ENCODE peak calls at places on chromosomes 2 and 18, in six cellular contexts. A, T, J, N, P and R are unnamed samples.

GRCh38 chr18:2515408-2515807 is 55.9 kb downstream of the METTL4 start:
- DNase-seq in A (no peak), P (peak), J (no peak), T (peak), N (no peak), R (no peak)

GRCh38 chr2:132448771-132449170 is 32.2 kb downstream of the GPR39 start:
- DNase-seq in N (no peak), J (no peak), T (peak), P (peak), A (no peak), R (peak)

GRCh38 chr2:642431-642815 is 34.8 kb downstream of the TMEM18 start:
- DNase-seq in P (no peak), J (no peak), T (no peak), A (no peak), N (no peak), R (no peak)

GRCh38 chr2:240965296-240965904 is 33.0 kb upstream of the SNED1 start:
- DNase-seq in A (no peak), T (no peak), J (no peak), N (no peak), P (no peak), R (peak)

GRCh38 chr2:218077464-218078216 is 8.6 kb downstream of the RUFY4 start:
- DNase-seq in P (no peak), N (no peak), J (no peak), A (no peak), T (no peak), R (no peak)

GRCh38 chr2:20676353-20677215 is 9.6 kb downstream of the GDF7 start:
- DNase-seq in P (no peak), N (peak), T (peak), A (no peak), J (peak), R (no peak)

GRCh38 chr2:45438872-45439665 is 172.0 kb downstream of the SRBD1 start:
- DNase-seq in P (no peak), J (no peak), A (no peak), N (no peak), T (no peak), R (no peak)

GRCh38 chr18:12442946-12443345 is 35.2 kb downstream of the PRELID3A start:
- DNase-seq in T (no peak), N (no peak), A (no peak), P (peak), J (no peak), R (no peak)

GRCh38 chr2:157620956-157621355 is 7.7 kb downstream of the ACVR1C start:
- DNase-seq in P (no peak), J (no peak), T (no peak), N (no peak), A (no peak), R (no peak)

GRCh38 chr18:57210101-57210661 is 63.3 kb downstream of the BOD1L2 start:
- DNase-seq in J (peak), N (no peak), A (peak), P (peak), T (peak), R (peak)

GRCh38 chr2:198137733-198138132 is 333.3 kb downstream of the PLCL1 start:
- DNase-seq in P (no peak), J (no peak), A (no peak), N (no peak), T (no peak), R (no peak)

GRCh38 chr2:47558116-47559078 is 155.4 kb downstream of the MSH2 start:
- DNase-seq in N (no peak), J (no peak), A (no peak), P (no peak), T (no peak), R (no peak)

GRCh38 chr2:30627162-30627561 is 180.1 kb downstream of the CAPN13 start:
- DNase-seq in A (no peak), J (no peak), P (no peak), N (peak), T (no peak), R (no peak)

GRCh38 chr18:13440277-13441248 is 222.0 kb downstream of the LDLRAD4 start:
- DNase-seq in A (no peak), P (no peak), T (no peak), J (no peak), N (no peak), R (no peak)

GRCh38 chr2:46355756-46356155 is 58.5 kb downstream of the EPAS1 start:
- DNase-seq in N (no peak), P (no peak), A (no peak), T (no peak), J (no peak), R (no peak)

GRCh38 chr18:50780144-50780543 is 39.7 kb downstream of the MRO start:
- DNase-seq in N (no peak), P (no peak), J (no peak), A (no peak), T (no peak), R (no peak)

GRCh38 chr18:69935319-69936190 is 12.1 kb downstream of the CD226 start:
- DNase-seq in T (no peak), N (peak), P (no peak), J (peak), A (no peak), R (no peak)

GRCh38 chr2:173544621-173545363 is 190.1 kb downstream of the CDCA7 start:
- DNase-seq in J (no peak), T (peak), N (no peak), A (no peak), P (no peak), R (no peak)

GRCh38 chr2:148603562-148603920 is 41.0 kb upstream of the EPC2 start:
- DNase-seq in A (no peak), T (no peak), N (peak), P (no peak), J (no peak), R (no peak)

GRCh38 chr2:120983344-120983743 is 247.7 kb downstream of the GLI2 start:
- DNase-seq in N (no peak), P (no peak), J (no peak), T (no peak), A (no peak), R (no peak)

GRCh38 chr2:159096896-159097295 is 128.5 kb downstream of the TANC1 start:
- DNase-seq in P (peak), N (no peak), T (no peak), A (no peak), J (no peak), R (no peak)

GRCh38 chr2:40127890-40128548 is 323.9 kb downstream of the SLC8A1 start:
- DNase-seq in J (no peak), A (no peak), P (no peak), N (no peak), T (no peak), R (no peak)

GRCh38 chr2:26175191-26175715 is 2.4 kb downstream of the GAREM2 start:
- DNase-seq in T (no peak), N (no peak), P (no peak), A (peak), J (no peak), R (no peak)

GRCh38 chr2:120797421-120798289 is 62.0 kb downstream of the GLI2 start:
- DNase-seq in T (no peak), N (no peak), J (no peak), A (no peak), P (no peak), R (no peak)

GRCh38 chr2:127082974-127083373 is 24.0 kb downstream of the BIN1 start:
- DNase-seq in A (no peak), N (no peak), P (no peak), J (no peak), T (no peak), R (peak)

GRCh38 chr2:216665717-216666116 is 29.6 kb downstream of the IGFBP5 start:
- DNase-seq in P (no peak), N (no peak), J (peak), T (no peak), A (no peak), R (no peak)

GRCh38 chr2:219209818-219210571 is 3.4 kb downstream of the ZFAND2B start:
- DNase-seq in A (no peak), J (no peak), T (no peak), P (no peak), N (no peak), R (no peak)

GRCh38 chr2:85720533-85720932 is 26.4 kb downstream of the GNLY start:
- DNase-seq in A (no peak), J (no peak), P (no peak), T (no peak), N (no peak), R (no peak)

GRCh38 chr2:47095302-47096020 is 59.6 kb downstream of the STPG4 start:
- DNase-seq in P (no peak), N (no peak), J (no peak), T (no peak), A (no peak), R (no peak)

GRCh38 chr2:209208211-209208610 is 215.6 kb upstream of the MAP2 start:
- DNase-seq in P (no peak), J (peak), A (peak), T (peak), N (no peak), R (peak)

GRCh38 chr2:224584768-224585204 is 377 bp downstream of the CUL3 start:
- DNase-seq in T (peak), N (no peak), J (peak), A (peak), P (peak), R (peak)

GRCh38 chr2:33848486-33848885 is 249.4 kb upstream of the FAM98A start:
- DNase-seq in N (no peak), T (no peak), A (no peak), J (no peak), P (no peak), R (no peak)

GRCh38 chr2:96888082-96889011 is 18.5 kb upstream of the SEMA4C start:
- DNase-seq in T (no peak), N (no peak), J (no peak), P (no peak), A (no peak), R (no peak)

GRCh38 chr2:96884299-96885156 is 14.6 kb upstream of the SEMA4C start:
- DNase-seq in P (no peak), N (no peak), T (no peak), J (no peak), A (no peak), R (no peak)

GRCh38 chr2:96885432-96886137 is 15.7 kb upstream of the SEMA4C start:
- DNase-seq in P (no peak), J (no peak), N (no peak), A (no peak), T (no peak), R (no peak)

GRCh38 chr2:96890252-96890651 is 20.4 kb upstream of the SEMA4C start:
- DNase-seq in T (no peak), P (no peak), N (no peak), A (no peak), J (no peak), R (no peak)

DNA sequence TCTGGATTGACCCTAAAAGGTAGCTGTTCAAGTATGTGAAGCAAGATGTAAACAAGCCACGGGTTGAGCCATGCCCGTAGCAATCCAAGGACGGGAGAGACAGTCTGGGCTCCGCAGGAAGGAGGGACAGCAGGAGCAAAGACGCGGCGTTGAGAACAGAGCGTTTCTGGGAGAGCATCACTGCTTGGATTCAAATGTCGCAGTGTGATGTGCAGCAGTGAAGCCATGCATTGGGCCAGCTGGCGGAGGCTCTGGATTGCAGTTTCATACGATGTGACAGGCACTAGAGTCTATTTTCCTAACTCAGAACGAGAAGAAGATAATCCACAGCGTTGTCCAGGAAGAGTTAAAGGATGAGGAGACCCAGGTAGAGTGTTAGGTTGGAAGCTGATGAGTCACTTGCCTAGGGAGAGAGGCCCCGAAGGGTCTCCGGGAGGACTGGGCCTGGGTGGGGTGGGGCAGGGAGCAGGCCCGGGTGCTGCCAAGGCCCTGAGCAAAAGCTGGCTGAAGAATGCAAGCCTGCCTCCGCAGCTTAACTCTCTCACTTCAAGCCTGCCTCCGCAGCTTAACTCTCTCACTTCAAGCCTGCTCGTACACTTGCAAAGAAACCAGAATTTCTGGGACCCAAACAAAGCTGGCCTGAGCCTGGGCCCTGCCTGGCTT is 17.7 kb upstream of the SEMA4C start:
- DNase-seq in N (no peak), A (no peak), J (no peak), T (no peak), P (no peak), R (no peak)
- TF ChIP-seq MYC in N (no peak), A (no peak), J (no peak), T (no peak), P (no peak), R (no peak)

GRCh38 chr18:63367241-63367953 is 391 bp upstream of the KDSR start:
- DNase-seq in P (peak), N (peak), T (peak), J (peak), A (peak), R (peak)
- TF ChIP-seq POLR2A in P (peak), N (peak), T (peak), J (peak), A (peak), R (peak)

GRCh38 chr2:176160251-176161040 is 3.3 kb downstream of the HOXD3 start:
- DNase-seq in A (no peak), J (no peak), T (no peak), N (no peak), P (no peak), R (no peak)
- TF ChIP-seq MYC in A (no peak), J (no peak), T (no peak), N (no peak), P (no peak), R (no peak)

DNA sequence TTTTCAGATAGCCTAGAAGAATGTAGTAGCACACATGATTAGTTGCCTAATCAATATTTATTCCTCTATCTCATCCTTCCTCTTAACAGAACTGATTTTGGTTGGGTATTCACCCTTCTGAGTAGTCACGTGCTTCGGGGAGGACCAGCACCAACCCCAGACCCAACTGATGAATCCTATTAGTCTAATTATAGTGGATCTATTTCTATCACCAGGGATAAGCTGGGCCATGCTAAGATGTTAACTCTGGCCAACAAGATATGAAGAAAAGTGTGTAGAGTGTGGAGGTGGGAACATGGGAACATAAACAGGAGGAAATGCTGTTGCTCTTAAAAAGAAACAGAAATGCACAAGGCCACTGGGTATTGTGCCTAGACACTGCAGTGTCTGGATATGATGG is 119.9 kb downstream of the THADA start:
- DNase-seq in J (no peak), N (no peak), T (no peak), P (no peak), A (no peak), R (no peak)
- TF ChIP-seq POLR2A in J (no peak), N (no peak), T (no peak), P (no peak), A (no peak), R (no peak)

DNA sequence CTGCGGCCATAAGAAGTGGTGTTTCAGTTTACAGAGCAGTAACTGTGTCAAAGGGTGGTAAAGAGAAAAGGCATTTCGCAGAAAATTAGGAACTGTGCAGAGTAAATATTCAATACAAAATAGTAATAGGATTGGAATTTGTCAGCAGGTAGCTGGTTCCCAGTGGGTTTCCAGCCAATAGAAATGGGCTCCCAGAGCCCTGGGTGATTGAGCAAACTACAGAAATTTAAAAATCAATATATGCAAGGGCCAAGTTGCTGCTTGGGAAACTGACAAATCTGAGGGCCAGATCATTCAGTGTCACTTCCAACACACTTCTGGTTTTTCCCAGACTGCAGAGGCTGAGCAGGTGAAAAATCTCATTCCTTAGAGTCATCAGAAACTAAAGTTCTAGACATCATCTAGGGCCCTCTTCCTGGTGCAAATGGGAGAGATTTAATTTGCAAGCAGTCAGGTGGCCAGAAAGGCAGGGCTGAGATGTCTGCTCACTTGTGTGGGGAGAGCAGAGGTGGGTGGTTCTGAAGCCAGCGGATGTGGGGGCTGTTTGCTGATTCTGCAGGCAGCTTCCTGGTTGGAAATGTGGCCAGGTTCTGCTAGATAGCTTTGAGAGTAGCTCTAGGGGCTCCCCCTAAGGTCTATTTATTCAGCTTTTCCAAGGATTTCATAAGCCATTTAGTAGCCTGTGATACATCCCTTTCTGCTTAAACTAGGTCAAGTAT is 182.4 kb downstream of the NCK2 start:
- DNase-seq in N (no peak), T (no peak), A (no peak), J (peak), P (no peak), R (no peak)
- TF ChIP-seq MYC in N (no peak), T (no peak), A (no peak), J (no peak), P (no peak), R (no peak)

GRCh38 chr2:186589733-186590537 is at the start of gene ITGAV:
- DNase-seq in T (peak), J (peak), A (peak), N (peak), P (peak), R (peak)
- TF ChIP-seq POLR2A in T (peak), J (peak), A (peak), N (peak), P (peak), R (peak)

GRCh38 chr2:98730851-98731708 is at the start of gene MGAT4A:
- DNase-seq in T (peak), N (no peak), P (peak), J (peak), A (peak), R (peak)
- TF ChIP-seq MYC in T (no peak), N (no peak), P (no peak), J (peak), A (no peak), R (no peak)

GRCh38 chr2:237674731-237675276 is 47.4 kb downstream of the LRRFIP1 start:
- DNase-seq in P (peak), J (peak), N (peak), A (no peak), T (no peak), R (peak)
- TF ChIP-seq POLR2A in P (peak), J (peak), N (no peak), A (no peak), T (no peak), R (no peak)

GRCh38 chr18:80157708-80158343 is 48.8 kb downstream of the ADNP2 start:
- DNase-seq in P (peak), T (peak), N (peak), J (peak), A (peak), R (peak)

GRCh38 chr18:80163183-80163582 is 54.1 kb downstream of the ADNP2 start:
- DNase-seq in P (no peak), N (no peak), T (no peak), A (no peak), J (no peak), R (no peak)

GRCh38 chr18:80159713-80160636 is 50.9 kb downstream of the ADNP2 start:
- DNase-seq in N (no peak), P (peak), A (no peak), T (no peak), J (no peak), R (peak)

GRCh38 chr18:80158365-80158764 is 49.3 kb downstream of the ADNP2 start:
- DNase-seq in J (no peak), T (no peak), A (no peak), P (no peak), N (no peak), R (no peak)

DNA sequence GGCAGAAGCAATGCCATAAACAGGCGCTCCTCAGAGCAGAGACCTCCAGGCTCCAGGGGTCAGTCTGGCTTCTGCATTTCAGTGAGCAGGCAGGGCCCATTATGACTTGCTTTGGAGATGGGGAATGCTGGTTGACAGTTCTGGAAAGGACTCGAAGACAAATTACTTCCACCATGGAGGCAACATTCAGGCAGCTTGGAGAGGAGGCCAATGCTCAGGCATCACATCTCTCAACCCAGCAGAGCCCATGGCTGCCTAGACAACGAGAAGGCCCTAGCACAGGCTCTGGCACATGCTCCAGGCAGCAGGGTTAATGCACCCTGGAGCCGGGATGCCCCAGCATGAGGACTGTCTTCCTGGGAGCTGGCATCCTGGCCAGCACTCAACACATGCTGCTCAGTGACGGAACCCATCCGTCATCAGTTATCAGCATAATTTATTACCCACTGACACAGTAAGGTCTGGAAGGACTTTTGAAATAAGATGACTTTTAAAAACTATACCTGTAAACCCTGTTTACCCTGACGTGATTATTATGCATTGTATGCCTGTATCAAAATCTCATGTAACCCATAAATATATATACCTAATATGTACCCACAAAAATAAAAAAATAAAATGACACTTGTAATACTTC is 52.8 kb downstream of the ADNP2 start:
- DNase-seq in P (no peak), N (no peak), A (no peak), J (no peak), T (no peak), R (no peak)
- TF ChIP-seq MYC in P (no peak), N (no peak), A (no peak), J (no peak), T (no peak), R (no peak)